ENCODE peak calls at places on chromosome 20, in four cellular contexts. H is cardiac muscle cell, V is mucosa of descending colon, G is PC-3. N is an unnamed sample.

GRCh38 chr20:55668659-55669058 is 336.7 kb downstream of the CBLN4 start:
- DNase-seq in H (no peak), G (no peak), V (no peak), N (no peak)

GRCh38 chr20:37380864-37381579 is 35.1 kb downstream of the SRC start:
- DNase-seq in G (no peak), V (no peak), H (no peak), N (no peak)

GRCh38 chr20:10201321-10201870 is 17.2 kb upstream of the SNAP25 start:
- DNase-seq in G (no peak), V (no peak), H (no peak), N (no peak)

GRCh38 chr20:57809661-57810172 is 99.9 kb upstream of the PMEPA1 start:
- DNase-seq in G (peak), H (peak), V (peak), N (peak)

GRCh38 chr20:33687370-33687915 is 1.3 kb upstream of the E2F1 start:
- DNase-seq in H (no peak), G (no peak), V (no peak), N (no peak)

GRCh38 chr20:46852313-46852712 is 42.3 kb upstream of the EYA2 start:
- DNase-seq in G (no peak), H (no peak), V (no peak), N (no peak)

GRCh38 chr20:57514273-57514751 is 10.6 kb downstream of the CTCFL start:
- DNase-seq in G (peak), H (peak), V (no peak), N (peak)

GRCh38 chr20:64188682-64189529 is 24.7 kb downstream of the MYT1 start:
- DNase-seq in V (peak), G (peak), H (no peak), N (peak)

GRCh38 chr20:33647603-33648395 is 14.3 kb upstream of the C20orf144 start:
- DNase-seq in G (peak), H (no peak), V (no peak), N (no peak)

GRCh38 chr20:56348746-56349145 is 10.0 kb upstream of the FAM210B start:
- DNase-seq in H (no peak), V (no peak), G (no peak), N (no peak)

GRCh38 chr20:23963941-23964340 is 24.6 kb downstream of the GGTLC1 start:
- DNase-seq in G (no peak), V (no peak), H (no peak), N (no peak)

GRCh38 chr20:23954008-23954745 is 34.4 kb downstream of the GGTLC1 start:
- DNase-seq in H (no peak), G (no peak), V (no peak), N (no peak)

DNA sequence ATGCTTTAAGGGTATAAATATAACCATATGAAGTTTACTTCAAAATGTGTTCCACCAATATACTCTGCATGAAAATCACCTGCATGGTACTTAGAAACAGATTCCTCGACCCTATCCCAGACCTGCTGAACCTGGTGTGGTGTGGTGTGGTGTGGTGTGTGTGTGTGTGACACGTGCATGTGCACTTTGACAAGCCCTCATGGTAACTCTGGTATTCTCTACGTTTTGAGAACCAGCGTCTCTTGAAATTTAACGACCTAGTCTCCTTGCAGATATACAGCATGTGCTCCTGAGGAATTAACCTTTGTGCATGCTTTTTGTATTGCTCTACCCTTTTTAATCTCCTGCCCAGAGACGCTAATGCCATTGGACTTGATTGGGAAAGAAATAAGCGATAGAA is 29.5 kb downstream of the GGTLC1 start:
- DNase-seq in G (no peak), V (no peak), H (no peak), N (no peak)
- H3K4me3 ChIP-seq in G (no peak), V (no peak), H (no peak), N (no peak)

GRCh38 chr20:45098096-45098773 is 2.7 kb downstream of the KCNS1 start:
- DNase-seq in V (peak), G (no peak), H (peak), N (peak)
- TF ChIP-seq CTCF in V (no peak), G (no peak), H (peak), N (peak)

DNA sequence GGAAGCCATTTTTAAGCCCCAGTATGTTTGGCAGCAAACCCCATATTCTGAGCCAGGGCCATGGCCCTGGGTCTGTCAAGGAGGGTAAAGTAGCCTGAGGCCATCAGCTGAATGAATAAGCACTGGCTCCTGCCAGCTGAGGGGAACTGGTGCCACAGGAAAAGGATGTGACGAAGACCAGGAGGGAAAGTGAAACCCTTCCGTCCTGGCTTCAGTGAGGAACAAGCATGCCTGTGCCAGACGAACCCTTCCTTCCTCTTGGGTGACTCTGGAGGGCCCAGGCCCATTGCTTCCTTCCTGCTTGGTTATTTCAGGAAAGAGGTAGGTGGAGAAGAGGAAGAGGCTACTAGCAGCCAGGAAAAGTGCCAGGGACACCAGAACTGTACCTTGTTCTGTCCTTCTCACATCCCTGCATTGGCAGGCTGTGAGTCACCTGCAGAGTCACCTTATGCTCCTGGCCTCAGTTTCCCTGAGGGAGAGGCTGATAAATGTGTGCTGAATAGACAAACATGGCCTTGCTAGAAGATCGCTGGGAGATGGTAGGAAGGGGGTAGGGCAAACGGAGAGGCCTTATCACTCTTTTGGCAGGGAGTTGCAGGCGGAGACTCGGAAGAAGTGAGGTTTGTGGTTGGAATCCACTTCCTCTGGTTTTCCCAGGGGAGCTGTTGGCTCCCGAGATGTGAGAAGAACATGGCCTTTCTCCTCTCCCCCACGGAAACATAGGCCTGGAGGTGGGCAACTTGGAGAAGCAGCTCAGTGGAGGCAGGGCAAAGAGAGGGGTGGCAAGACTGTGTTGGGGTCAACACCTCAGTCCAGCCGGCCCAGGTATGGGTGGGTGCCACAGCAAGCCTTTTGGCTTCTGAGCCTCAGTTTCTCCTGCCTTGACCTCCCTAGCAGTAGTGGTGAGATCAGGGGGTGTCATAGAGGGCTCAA is 37.4 kb downstream of the COX4I2 start:
- DNase-seq in H (no peak), V (peak), G (peak), N (peak)
- H3K4me3 ChIP-seq in H (no peak), V (no peak), G (no peak), N (no peak)

GRCh38 chr20:15491564-15491963 is 1081.7 kb downstream of the KIF16B start:
- DNase-seq in G (peak), H (no peak), V (no peak), N (peak)
- TF ChIP-seq CTCF in G (peak), H (no peak), V (no peak), N (peak)

DNA sequence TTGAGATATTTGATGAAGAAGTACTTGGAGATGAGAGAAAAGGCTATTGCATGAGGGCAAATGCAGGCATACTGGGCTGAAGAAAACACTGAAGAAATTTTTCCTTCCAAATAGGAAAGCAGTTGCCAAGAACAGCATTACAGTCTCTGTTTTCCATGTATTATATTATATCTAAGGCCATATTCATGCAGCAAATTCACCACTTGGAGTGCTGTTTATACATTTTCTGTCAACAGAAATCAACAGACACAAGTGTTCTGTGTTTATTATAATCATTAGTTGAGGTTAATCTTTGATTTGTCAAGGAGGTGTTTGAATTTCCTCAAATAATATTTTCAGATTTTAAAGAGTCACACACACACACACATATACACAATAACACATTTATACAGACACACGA is 268.8 kb upstream of the PLCB4 start:
- DNase-seq in G (peak), H (no peak), V (no peak), N (no peak)
- H3K4me3 ChIP-seq in G (no peak), H (no peak), V (no peak), N (no peak)

GRCh38 chr20:51384854-51385253 is 157.7 kb downstream of the NFATC2 start:
- DNase-seq in H (no peak), V (no peak), G (no peak), N (no peak)

GRCh38 chr20:51383891-51384510 is 158.5 kb downstream of the NFATC2 start:
- DNase-seq in V (no peak), H (no peak), G (peak), N (peak)

GRCh38 chr20:51387125-51387865 is 155.2 kb downstream of the NFATC2 start:
- DNase-seq in H (no peak), V (no peak), G (no peak), N (no peak)

GRCh38 chr20:51386586-51386985 is 155.9 kb downstream of the NFATC2 start:
- DNase-seq in H (no peak), V (no peak), G (no peak), N (no peak)

GRCh38 chr20:51385941-51386530 is 156.5 kb downstream of the NFATC2 start:
- DNase-seq in G (peak), H (peak), V (no peak), N (peak)
- TF ChIP-seq CTCF in G (peak), H (peak), V (no peak), N (peak)

GRCh38 chr20:62797671-62798532 is 1.6 kb downstream of the MRGBP start:
- DNase-seq in G (no peak), H (no peak), V (peak), N (no peak)
- H3K4me3 ChIP-seq in G (peak), H (no peak), V (no peak), N (no peak)

N was measured in epithelial cell of esophagus.